ENCODE peak calls at places on chromosomes 12 and 14, in nine cellular contexts. Z is ovary, V is prostate gland, I is brain microvascular endothelial cell, E is K562, C is esophagus squamous epithelium, Y is lower lobe of right lung, S is WERI-Rb-1, X is aorta. Q is an unnamed sample.

GRCh38 chr12:100329800-100330199 is 27.1 kb upstream of the SLC17A8 start:
- DNase-seq in Z (no peak), V (no peak), I (no peak), E (no peak), C (no peak), Y (no peak), S (no peak), X (no peak), Q (no peak)

GRCh38 chr12:53770281-53770680 is 18.5 kb upstream of the CISTR start:
- DNase-seq in Z (no peak), V (no peak), I (peak; percentile 76), E (no peak), C (no peak), Y (no peak), S (no peak), X (no peak), Q (no peak)

GRCh38 chr14:68364823-68365222 is 428.0 kb downstream of the ZFP36L1 start:
- DNase-seq in Z (no peak), V (peak; percentile 43), I (no peak), E (no peak), C (no peak), Y (no peak), S (no peak), X (no peak), Q (no peak)

GRCh38 chr12:102811125-102811737 is 105.8 kb downstream of the PAH start:
- DNase-seq in Z (peak; percentile 25), V (no peak), I (no peak), E (peak; percentile 45), C (no peak), Y (no peak), S (peak; percentile 53), X (no peak), Q (no peak)

GRCh38 chr12:68367903-68368302 is 35.7 kb upstream of the MDM1 start:
- DNase-seq in Z (no peak), V (no peak), I (peak; percentile 36), E (no peak), C (no peak), Y (no peak), S (no peak), X (no peak), Q (no peak)

GRCh38 chr14:103512701-103513611 is 9.7 kb downstream of the CKB start:
- DNase-seq in Z (peak; percentile 64), V (peak; percentile 92), I (no peak), E (no peak), C (no peak), Y (peak; percentile 85), S (peak; percentile 69), X (peak; percentile 92), Q (peak; percentile 88)

GRCh38 chr12:104354167-104354867 is 50.8 kb downstream of the EID3 start:
- DNase-seq in Z (no peak), V (no peak), I (no peak), E (no peak), C (no peak), Y (no peak), S (no peak), X (no peak), Q (no peak)

GRCh38 chr14:33542338-33543290 is 408.3 kb downstream of the EGLN3 start:
- DNase-seq in Z (no peak), V (no peak), I (no peak), E (no peak), C (no peak), Y (no peak), S (no peak), X (no peak), Q (no peak)

GRCh38 chr12:6056406-6057211 is 67.9 kb downstream of the VWF start:
- DNase-seq in Z (no peak), V (no peak), I (no peak), E (peak; percentile 13), C (no peak), Y (no peak), S (peak; percentile 79), X (no peak), Q (no peak)

GRCh38 chr12:2194571-2194970 is 141.8 kb downstream of the CACNA1C start:
- DNase-seq in Z (no peak), V (no peak), I (no peak), E (no peak), C (no peak), Y (no peak), S (no peak), X (no peak), Q (no peak)

GRCh38 chr12:2192231-2192630 is 139.4 kb downstream of the CACNA1C start:
- DNase-seq in Z (no peak), V (no peak), I (no peak), E (no peak), C (no peak), Y (no peak), S (no peak), X (no peak), Q (no peak)

GRCh38 chr12:2198088-2198501 is 145.3 kb downstream of the CACNA1C start:
- DNase-seq in Z (no peak), V (peak; percentile 44), I (peak; percentile 39), E (no peak), C (no peak), Y (no peak), S (no peak), X (no peak), Q (no peak)

GRCh38 chr12:2194060-2194459 is 141.3 kb downstream of the CACNA1C start:
- DNase-seq in Z (no peak), V (no peak), I (no peak), E (no peak), C (no peak), Y (no peak), S (no peak), X (no peak), Q (no peak)

DNA sequence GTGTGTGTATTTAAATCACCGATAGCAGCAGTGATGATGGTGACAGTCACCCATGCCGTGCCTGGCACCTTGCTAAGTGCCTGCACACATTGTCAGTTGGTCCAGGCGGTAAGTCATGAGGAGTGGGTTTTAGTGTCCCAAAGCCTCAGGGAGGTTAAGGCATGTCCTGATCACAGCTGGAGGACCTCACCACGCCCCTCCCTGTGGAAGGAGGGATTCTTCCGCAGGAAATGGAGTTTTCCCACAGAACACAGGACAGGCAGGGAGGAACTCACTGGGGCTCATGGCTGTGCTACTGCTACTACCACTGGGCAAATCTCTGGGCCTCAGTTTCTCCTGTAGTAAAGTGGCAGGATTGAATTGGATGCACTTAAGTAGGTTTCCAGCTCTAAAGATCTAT is 142.3 kb downstream of the CACNA1C start:
- DNase-seq in Z (no peak), V (no peak), I (no peak), E (no peak), C (no peak), Y (no peak), S (no peak), X (no peak), Q (no peak)
- H3K27ac ChIP-seq in Z (no peak overlapping the region), V (no peak overlapping the region), I (no peak overlapping the region), E (no peak overlapping the region), C (peak overlapping the region; percentile 6), Y (peak overlapping the region; percentile 18), S (no peak overlapping the region), X (no peak overlapping the region), Q (no peak overlapping the region)

DNA sequence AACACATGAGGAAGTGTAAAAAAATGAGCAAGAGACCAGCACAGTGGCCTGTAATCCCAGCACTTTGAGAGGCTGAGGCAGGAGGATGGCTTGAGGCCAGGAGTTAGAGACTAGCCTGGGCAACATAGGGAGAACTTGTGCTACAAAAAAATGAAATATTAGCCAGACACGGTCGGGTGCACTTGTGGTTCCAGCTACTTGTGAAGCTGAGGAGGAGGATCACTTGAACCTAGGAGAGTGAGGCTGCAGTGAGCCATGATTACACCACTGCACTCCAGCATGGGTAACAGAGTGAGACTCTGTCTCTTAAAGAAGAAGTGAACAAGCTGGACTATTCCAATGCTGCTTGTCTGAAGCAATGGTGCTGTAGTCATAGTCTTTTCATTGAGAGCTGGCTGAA is 36.3 kb upstream of the MAP3K9 start:
- DNase-seq in Z (no peak), V (no peak), I (no peak), E (no peak), C (no peak), Y (no peak), S (no peak), X (no peak), Q (no peak)
- H3K4me3 ChIP-seq in Z (no peak overlapping the region), V (no peak overlapping the region), I (no peak overlapping the region), E (no peak overlapping the region), C (no peak overlapping the region), Y (no peak overlapping the region), S (no peak overlapping the region), X (no peak overlapping the region), Q (no peak overlapping the region)

DNA sequence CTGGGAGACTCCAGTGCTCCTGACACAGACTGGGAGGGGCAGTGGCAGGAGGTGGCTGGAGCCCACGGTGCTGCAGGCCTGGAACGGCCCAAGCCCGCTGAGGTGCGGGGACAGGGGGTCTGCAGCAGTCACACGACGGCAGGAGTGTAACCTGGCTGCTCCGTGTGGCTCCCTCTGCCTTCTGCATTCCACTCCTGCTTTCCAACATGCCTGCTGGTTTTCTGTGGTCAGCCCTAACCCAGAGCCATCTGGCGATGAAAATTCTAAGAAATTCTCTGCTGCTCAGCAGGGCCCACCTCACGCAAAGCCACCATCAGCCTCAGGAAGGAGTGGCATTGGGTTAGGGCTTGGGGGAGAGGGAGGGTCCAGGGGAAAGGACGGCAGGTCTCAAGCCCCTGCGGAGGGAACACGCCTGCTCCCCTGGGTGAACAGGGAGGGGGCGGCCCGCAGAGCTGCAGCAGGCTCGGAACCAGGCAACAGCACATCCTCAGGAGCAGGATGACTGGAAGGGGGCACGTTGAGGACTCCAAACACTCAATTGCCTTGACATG is 5.0 kb upstream of the FBRSL1 start:
- DNase-seq in Z (peak; percentile 19), V (no peak), I (no peak), E (no peak), C (no peak), Y (no peak), S (no peak), X (no peak), Q (no peak)
- H3K27me3 ChIP-seq in Z (no peaks in the 10 kb centered on the region), V (no peaks in the 10 kb centered on the region), I (peaks cover 14% of the 10 kb centered on the region), E (peaks cover 62% of the 10 kb centered on the region), C (no peaks in the 10 kb centered on the region), Y (peaks cover 4% of the 10 kb centered on the region), S (no peaks in the 10 kb centered on the region), X (no peaks in the 10 kb centered on the region), Q (no peaks in the 10 kb centered on the region)

GRCh38 chr14:26765768-26766550 is 168.1 kb upstream of the NOVA1 start:
- DNase-seq in Z (no peak), V (no peak), I (peak; percentile 4), E (no peak), C (no peak), Y (no peak), S (no peak), X (no peak), Q (no peak)

GRCh38 chr14:26761532-26761931 is 163.7 kb upstream of the NOVA1 start:
- DNase-seq in Z (no peak), V (no peak), I (no peak), E (no peak), C (no peak), Y (no peak), S (no peak), X (peak; percentile 43), Q (no peak)

GRCh38 chr14:26765301-26765700 is 167.5 kb upstream of the NOVA1 start:
- DNase-seq in Z (no peak), V (no peak), I (no peak), E (no peak), C (no peak), Y (no peak), S (no peak), X (no peak), Q (no peak)

DNA sequence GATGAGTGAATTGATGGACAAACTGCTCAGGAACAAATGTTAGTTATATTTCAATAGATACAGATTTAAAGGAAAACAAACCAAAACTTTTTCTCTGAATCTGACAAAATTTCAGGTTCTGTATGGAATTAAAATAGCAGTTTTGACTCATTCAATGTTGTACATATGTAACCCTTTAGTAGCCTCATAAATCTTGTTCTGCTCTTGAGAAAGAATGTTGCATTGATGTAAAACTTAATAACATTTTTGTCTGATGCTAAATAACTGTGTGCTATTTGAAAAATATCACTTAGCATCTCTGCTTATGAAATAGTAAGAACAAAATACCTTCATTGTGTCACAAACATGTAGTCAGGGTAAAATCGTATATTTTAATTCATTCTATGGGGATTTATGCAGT is 168.9 kb upstream of the NOVA1 start:
- DNase-seq in Z (no peak), V (no peak), I (no peak), E (no peak), C (no peak), Y (no peak), S (no peak), X (no peak), Q (no peak)
- H3K27ac ChIP-seq in Z (no peak overlapping the region), V (no peak overlapping the region), I (no peak overlapping the region), E (no peak overlapping the region), C (no peak overlapping the region), Y (no peak overlapping the region), S (no peak overlapping the region), X (no peak overlapping the region), Q (no peak overlapping the region)

Q was measured in upper lobe of right lung.